ENCODE peak calls at places on chromosomes 12 and 14, in six cellular contexts. R, E, D, V, P and W are unnamed samples. For H3F3A, the result is how much of the 10 kb centered on the place peaks cover.

GRCh38 chr12:110289021-110289710 is 8.1 kb downstream of the ATP2A2 start:
- DNase-seq in V (no peak), D (no peak), E (no peak), P (no peak), R (no peak), W (no peak)

GRCh38 chr14:103499709-103500108 is 22.9 kb downstream of the CKB start:
- DNase-seq in R (no peak), E (no peak), D (no peak), V (no peak), P (no peak), W (no peak)

GRCh38 chr12:117002040-117002832 is 91.5 kb downstream of the FBXW8 start:
- DNase-seq in R (peak), E (no peak), P (no peak), V (no peak), D (no peak), W (no peak)

GRCh38 chr12:127025545-127025944 is 1241.4 kb upstream of the TMEM132C start:
- DNase-seq in R (peak), P (no peak), V (no peak), D (no peak), E (peak), W (no peak)

GRCh38 chr14:87076146-87076545 is 916.8 kb downstream of the GALC start:
- DNase-seq in R (no peak), E (no peak), V (peak), P (no peak), D (no peak), W (no peak)

GRCh38 chr12:95072900-95073697 is at the start of gene NR2C1:
- DNase-seq in P (peak), E (peak), V (peak), R (peak), D (peak), W (peak)

GRCh38 chr12:68345763-68346162 is 13.6 kb upstream of the MDM1 start:
- DNase-seq in P (no peak), R (no peak), E (no peak), V (no peak), D (no peak), W (no peak)

GRCh38 chr14:97697772-97698171 is 900.6 kb downstream of the VRK1 start:
- DNase-seq in V (no peak), R (no peak), E (no peak), P (no peak), D (no peak), W (peak)

GRCh38 chr14:90996967-90997366 is 63.5 kb downstream of the RPS6KA5 start:
- DNase-seq in E (no peak), V (no peak), P (no peak), D (no peak), R (no peak), W (no peak)

GRCh38 chr12:57614178-57614947 is 3.1 kb downstream of the ARHGEF25 start:
- DNase-seq in P (peak), V (peak), D (peak), E (no peak), R (peak), W (peak)

GRCh38 chr12:42475055-42475454 is 114.5 kb downstream of the PRICKLE1 start:
- DNase-seq in P (no peak), D (no peak), E (no peak), R (no peak), V (no peak), W (no peak)

GRCh38 chr14:89509891-89510290 is 92.9 kb upstream of the FOXN3 start:
- DNase-seq in D (no peak), V (no peak), P (no peak), E (no peak), R (peak), W (no peak)

GRCh38 chr14:88507208-88507607 is 47.6 kb downstream of the PTPN21 start:
- DNase-seq in D (no peak), R (no peak), P (no peak), V (no peak), E (peak), W (no peak)

GRCh38 chr12:69107541-69107940 is 131.8 kb upstream of the CPSF6 start:
- DNase-seq in P (no peak), D (no peak), R (no peak), V (no peak), E (no peak), W (no peak)

GRCh38 chr14:70971588-70971987 is 64.3 kb downstream of the PCNX1 start:
- DNase-seq in R (no peak), D (no peak), P (no peak), V (peak), E (no peak), W (no peak)

GRCh38 chr12:24470050-24470449 is 478.9 kb downstream of the BCAT1 start:
- DNase-seq in E (no peak), P (no peak), V (no peak), D (no peak), R (no peak), W (no peak)

GRCh38 chr12:57090924-57091632 is 2.2 kb downstream of the NAB2 start:
- DNase-seq in D (no peak), V (no peak), E (no peak), P (peak), R (peak), W (no peak)

GRCh38 chr14:44339256-44339655 is 167.8 kb downstream of the FSCB start:
- DNase-seq in R (no peak), E (peak), V (no peak), P (no peak), D (no peak), W (no peak)

GRCh38 chr14:104685216-104685997 is 4.0 kb upstream of the INF2 start:
- DNase-seq in V (no peak), P (no peak), D (no peak), E (no peak), R (peak), W (no peak)

GRCh38 chr12:107929436-107929835 is 154.9 kb downstream of the ASCL4 start:
- DNase-seq in P (peak), V (peak), R (peak), E (peak), D (peak), W (no peak)

GRCh38 chr14:49598182-49598478 is 610 bp upstream of the LRR1 start:
- DNase-seq in P (peak), V (no peak), R (no peak), E (no peak), D (no peak), W (no peak)

GRCh38 chr12:39764944-39765560 is 145.4 kb upstream of the ABCD2 start:
- DNase-seq in E (peak), P (peak), D (peak), R (peak), V (peak), W (peak)

GRCh38 chr12:89880695-89881350 is 172.2 kb upstream of the ATP2B1 start:
- DNase-seq in R (no peak), E (no peak), P (no peak), D (no peak), V (no peak), W (peak)

GRCh38 chr12:110917467-110917866 is 2.9 kb downstream of the MYL2 start:
- DNase-seq in E (peak), P (no peak), D (no peak), V (no peak), R (peak), W (no peak)

GRCh38 chr14:49995162-49995561 is 102.3 kb downstream of the ARF6 start:
- DNase-seq in D (no peak), R (peak), V (no peak), P (no peak), E (no peak), W (no peak)

GRCh38 chr14:55274144-55274543 is 2.9 kb downstream of the FBXO34 start:
- DNase-seq in P (no peak), R (no peak), V (no peak), D (no peak), E (no peak), W (no peak)

GRCh38 chr14:23403139-23403438 is 5.0 kb downstream of the MYH6 start:
- DNase-seq in E (no peak), V (no peak), P (no peak), R (no peak), D (no peak), W (no peak)

GRCh38 chr12:537772-538171 is 78.0 kb downstream of the B4GALNT3 start:
- DNase-seq in P (no peak), V (no peak), D (no peak), E (peak), R (no peak), W (no peak)

GRCh38 chr12:541676-542289 is 82.0 kb downstream of the B4GALNT3 start:
- DNase-seq in P (peak), D (peak), E (peak), V (no peak), R (peak), W (no peak)

GRCh38 chr12:536751-537150 is 77.0 kb downstream of the B4GALNT3 start:
- DNase-seq in E (no peak), D (no peak), R (no peak), V (no peak), P (no peak), W (no peak)

GRCh38 chr12:539540-540310 is 80.0 kb downstream of the B4GALNT3 start:
- DNase-seq in D (no peak), E (no peak), R (no peak), V (no peak), P (no peak), W (no peak)

GRCh38 chr12:538731-539539 is 79.2 kb downstream of the B4GALNT3 start:
- DNase-seq in D (no peak), R (peak), E (peak), P (peak), V (no peak), W (no peak)
- H3K4me2 ChIP-seq in D (no peak), R (peak), E (peak), P (no peak), V (no peak), W (no peak)

DNA sequence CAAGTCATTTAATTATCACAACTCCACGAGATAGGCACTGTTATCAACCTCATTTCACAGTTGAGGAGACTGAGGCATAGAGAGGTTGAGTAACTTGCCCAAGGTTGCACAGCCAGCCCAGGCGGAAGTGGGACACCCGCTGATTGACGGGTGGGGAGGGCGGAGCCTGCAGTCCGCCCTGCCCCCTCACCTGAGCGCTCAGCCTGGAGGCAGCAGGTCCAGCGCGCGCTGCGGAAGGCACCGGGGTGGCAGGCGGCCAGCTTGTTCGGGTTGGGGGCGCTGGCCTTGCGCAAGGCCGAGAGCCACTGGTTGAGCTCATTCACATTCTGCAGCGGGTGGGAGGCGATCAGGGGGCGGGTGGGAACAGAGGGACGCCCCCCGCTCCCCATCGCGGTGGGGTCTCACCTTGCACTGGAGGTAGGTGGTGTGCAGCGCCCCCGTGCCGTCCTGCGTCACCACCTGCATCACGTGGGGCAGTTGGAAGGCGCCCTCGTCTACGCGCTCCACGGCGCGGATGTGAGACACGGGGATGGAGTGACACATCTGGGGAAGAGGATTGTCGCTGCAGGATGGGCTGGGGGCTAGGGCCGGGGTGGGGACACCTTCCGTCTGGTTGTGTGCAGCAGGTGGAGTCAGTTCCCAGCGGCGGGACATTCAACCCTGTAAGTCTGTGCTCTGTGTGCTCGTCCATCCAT is 31.7 kb downstream of the RASAL1 start:
- DNase-seq in D (peak), R (no peak), E (peak), V (peak), P (peak), W (no peak)
- TF ChIP-seq EZH2phosphoT487 in D (no peak), R (no peak), E (no peak), V (no peak), P (no peak), W (no peak)

DNA sequence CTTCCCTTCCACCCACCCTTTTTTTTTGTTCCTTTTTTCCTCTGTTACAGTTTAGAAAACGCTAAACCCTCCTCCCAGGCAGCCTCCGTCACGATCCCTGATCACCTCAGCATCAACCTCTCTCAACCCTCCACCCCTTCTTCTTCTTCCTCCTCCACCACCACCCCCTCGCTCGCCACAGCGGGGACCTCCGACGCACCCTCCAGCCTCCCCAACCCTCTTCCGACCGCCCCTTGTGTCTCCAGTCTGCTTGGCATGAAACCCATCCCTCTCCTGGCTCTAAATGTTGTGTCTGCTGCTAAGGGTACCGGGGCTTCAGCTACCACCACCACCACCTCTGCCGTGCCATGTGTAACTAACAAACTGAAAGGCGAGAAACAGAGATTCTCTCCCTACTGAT is 22.9 kb downstream of the PCBP2 start:
- DNase-seq in P (no peak), V (no peak), D (no peak), E (no peak), R (no peak), W (no peak)
- H3F3A ChIP-seq in P (half or more), V (under half), D (half or more), E (under half), R (half or more), W (half or more)

DNA sequence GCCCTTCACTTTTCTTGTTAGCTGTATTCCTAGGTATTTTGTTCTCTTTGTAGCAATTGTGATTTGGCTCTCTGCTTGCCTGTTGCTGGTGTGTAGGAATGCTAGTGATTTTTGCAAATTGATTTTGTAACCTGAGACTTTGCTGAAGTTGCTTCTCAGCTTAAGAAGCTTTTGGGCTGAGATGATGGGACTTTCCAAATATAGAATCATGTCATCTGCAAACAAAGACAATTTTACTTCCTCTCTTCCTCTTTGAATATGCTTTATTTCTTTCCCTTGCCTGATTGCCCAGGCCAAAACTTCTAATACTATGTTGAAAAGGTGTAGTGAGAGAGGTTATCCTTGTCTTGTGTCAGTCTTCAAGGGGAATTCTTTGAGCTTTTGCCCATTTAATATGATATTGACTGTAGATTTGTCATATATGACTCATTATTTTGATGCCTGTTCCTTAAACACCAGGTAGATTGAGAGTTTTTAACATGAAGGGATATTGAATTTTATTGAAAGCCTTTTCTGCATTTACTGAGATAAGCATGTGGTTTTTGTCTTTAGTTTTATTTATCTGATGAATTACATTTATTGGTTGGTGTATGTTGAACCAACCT is 26.7 kb downstream of the CLECL1 start:
- DNase-seq in R (no peak), V (no peak), D (no peak), E (peak), P (no peak), W (peak)
- H3K4me2 ChIP-seq in R (no peak), V (no peak), D (no peak), E (peak), P (no peak), W (peak)

GRCh38 chr12:50322196-50322595 is 38.9 kb upstream of the LIMA1 start:
- DNase-seq in R (no peak), E (peak), D (no peak), V (no peak), P (no peak), W (no peak)

GRCh38 chr12:50325890-50326391 is 42.6 kb upstream of the LIMA1 start:
- DNase-seq in E (peak), V (no peak), P (no peak), R (no peak), D (no peak), W (no peak)

GRCh38 chr12:50326636-50327284 is 43.4 kb upstream of the LIMA1 start:
- DNase-seq in P (no peak), V (no peak), E (peak), R (peak), D (no peak), W (no peak)
- TF ChIP-seq EZH2phosphoT487 in P (no peak), V (no peak), E (no peak), R (no peak), D (no peak), W (no peak)

DNA sequence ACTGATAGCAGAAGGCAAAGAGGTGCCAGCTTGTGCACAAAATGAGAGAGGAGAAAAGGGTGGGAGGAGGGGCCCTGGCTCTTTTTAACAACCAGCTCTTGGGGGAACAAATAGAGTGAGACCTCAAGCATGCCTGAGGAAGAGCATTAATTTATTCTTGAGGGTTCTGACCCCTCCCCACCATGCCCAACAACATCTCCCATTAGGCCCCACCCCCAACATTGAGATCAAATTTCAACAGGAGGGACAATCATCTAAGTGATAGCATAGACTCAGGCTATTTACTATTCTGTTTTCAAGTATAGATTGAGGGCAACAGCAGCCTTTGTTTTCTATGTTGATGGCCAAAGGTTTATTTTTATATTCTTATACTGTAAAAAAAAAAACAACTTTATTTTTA is 59.7 kb downstream of the FUT8 start:
- DNase-seq in R (no peak), V (peak), P (no peak), E (no peak), D (peak), W (no peak)
- H3F3A ChIP-seq in R (under half), V (under half), P (under half), E (under half), D (under half), W (under half)

GRCh38 chr12:80443974-80444666 is at the start of gene PTPRQ:
- DNase-seq in R (peak), V (no peak), E (no peak), P (no peak), D (no peak), W (no peak)
- H3K4me2 ChIP-seq in R (peak), V (no peak), E (no peak), P (no peak), D (no peak), W (no peak)

GRCh38 chr12:52148541-52149181 is 43.2 kb downstream of the KRT80 start:
- DNase-seq in E (peak), P (no peak), R (peak), D (no peak), V (peak), W (no peak)

GRCh38 chr12:52147983-52148540 is 43.8 kb downstream of the KRT80 start:
- DNase-seq in E (no peak), R (no peak), V (no peak), D (no peak), P (no peak), W (no peak)

GRCh38 chr12:52147367-52147972 is 44.3 kb downstream of the KRT80 start:
- DNase-seq in R (peak), V (no peak), E (peak), P (peak), D (no peak), W (no peak)

GRCh38 chr12:52149651-52150241 is 42.1 kb downstream of the KRT80 start:
- DNase-seq in D (no peak), P (peak), V (no peak), E (no peak), R (no peak), W (no peak)

DNA sequence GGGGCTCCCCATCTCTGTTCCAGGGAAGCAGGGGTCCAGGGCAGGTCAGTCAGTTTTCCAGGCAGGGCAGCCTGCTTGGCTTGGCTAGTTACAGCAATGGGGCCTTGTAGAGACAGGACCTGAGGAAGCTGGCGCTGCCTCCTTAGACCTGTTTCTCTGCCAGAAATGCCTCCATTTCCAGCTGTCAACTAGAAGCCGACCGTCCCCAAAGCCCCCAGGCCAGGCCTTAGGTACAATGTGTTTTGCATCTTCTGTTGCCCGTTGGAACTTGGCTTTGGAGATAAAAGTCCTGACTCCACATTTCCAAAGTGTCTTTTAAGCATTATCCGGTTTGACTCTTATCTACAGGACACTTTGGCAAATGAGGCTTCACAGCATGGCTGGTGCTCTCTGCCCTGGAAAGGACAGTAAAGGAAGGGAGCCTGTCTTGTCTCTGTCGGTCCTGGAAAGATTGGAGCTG is 42.6 kb downstream of the KRT80 start:
- DNase-seq in V (no peak), P (no peak), D (no peak), E (no peak), R (no peak), W (no peak)
- TF ChIP-seq EZH2phosphoT487 in V (no peak), P (no peak), D (no peak), E (no peak), R (no peak), W (no peak)

GRCh38 chr12:6235906-6236640 is 35.9 kb downstream of the CD9 start:
- DNase-seq in D (no peak), E (no peak), P (no peak), V (no peak), R (no peak), W (no peak)

GRCh38 chr12:6233121-6233971 is 33.1 kb downstream of the CD9 start:
- DNase-seq in R (no peak), P (no peak), D (no peak), E (no peak), V (no peak), W (no peak)

GRCh38 chr12:6235499-6235898 is 35.3 kb downstream of the CD9 start:
- DNase-seq in D (no peak), V (no peak), E (peak), R (no peak), P (no peak), W (peak)

GRCh38 chr12:6234214-6234613 is 34.0 kb downstream of the CD9 start:
- DNase-seq in P (no peak), R (peak), V (no peak), E (no peak), D (no peak), W (no peak)

GRCh38 chr12:6234906-6235305 is 34.7 kb downstream of the CD9 start:
- DNase-seq in P (no peak), R (no peak), D (no peak), E (no peak), V (no peak), W (no peak)
- H3F3A ChIP-seq in P (under half), R (under half), D (under half), E (under half), V (under half), W (under half)